ENCODE peak calls at places on chromosomes 16 and 17, in ten cellular contexts. Y is astrocyte, K is IMR-90, X is fibroblast of villous mesenchyme, Z is astrocyte of the spinal cord, L is suprapubic skin, B is AG04449, W is sigmoid colon, E is cardiac fibroblast, Q is tibial artery. I is an unnamed sample.

GRCh38 chr17:78409191-78409621 is 30.8 kb downstream of the PGS1 start:
- DNase-seq in W (no peak), B (no peak), Q (no peak), Z (no peak), E (no peak), L (no peak), Y (no peak), X (no peak), K (no peak), I (no peak)

GRCh38 chr16:23709536-23709935 is 3.5 kb downstream of the ERN2 start:
- DNase-seq in E (no peak), B (no peak), Z (no peak), X (no peak), Y (no peak), L (no peak), K (no peak), W (no peak), Q (no peak), I (no peak)

GRCh38 chr16:21277927-21278706 is at the start of gene CRYM:
- DNase-seq in W (peak), E (peak), K (no peak), X (no peak), Q (peak), Y (no peak), L (no peak), B (no peak), Z (peak), I (no peak)

GRCh38 chr17:394718-395095 is 42.1 kb upstream of the RPH3AL start:
- DNase-seq in Y (no peak), L (no peak), Z (no peak), W (no peak), E (no peak), K (no peak), Q (no peak), B (no peak), X (no peak), I (no peak)

GRCh38 chr17:78883090-78883532 is 19.9 kb downstream of the CEP295NL start:
- DNase-seq in B (peak), E (peak), X (peak), L (peak), Z (peak), Q (peak), K (peak), Y (peak), W (peak), I (peak)

GRCh38 chr16:88893127-88893968 is 26.9 kb upstream of the PABPN1L start:
- DNase-seq in E (no peak), W (no peak), X (no peak), Q (no peak), B (no peak), Y (no peak), K (no peak), Z (no peak), L (no peak), I (no peak)

GRCh38 chr16:82281544-82281943 is 111.5 kb upstream of the MPHOSPH6 start:
- DNase-seq in B (no peak), L (no peak), X (no peak), Z (no peak), Q (no peak), W (no peak), E (no peak), K (no peak), Y (peak), I (peak)

GRCh38 chr16:83969771-83970429 is 1.9 kb downstream of the NECAB2 start:
- DNase-seq in Z (no peak), W (no peak), L (no peak), K (no peak), Q (no peak), X (no peak), B (no peak), Y (no peak), E (no peak), I (no peak)

GRCh38 chr17:78355045-78355641 is 4.7 kb downstream of the SOCS3 start:
- DNase-seq in B (no peak), Q (no peak), Z (peak), L (no peak), W (no peak), K (no peak), Y (no peak), E (no peak), X (no peak), I (no peak)

GRCh38 chr17:17416400-17417360 is 60.1 kb upstream of the MED9 start:
- DNase-seq in B (no peak), W (peak), Q (peak), Y (peak), E (peak), Z (peak), X (peak), L (no peak), K (peak), I (peak)

GRCh38 chr16:48444574-48444973 is 59.4 kb upstream of the SIAH1 start:
- DNase-seq in L (no peak), Y (peak), X (peak), Q (no peak), K (peak), Z (peak), B (no peak), W (peak), E (peak), I (peak)

GRCh38 chr17:78808106-78808635 is 26.1 kb upstream of the CYTH1 start:
- DNase-seq in Y (no peak), L (no peak), E (peak), K (peak), Q (no peak), Z (no peak), B (no peak), X (peak), W (no peak), I (peak)

GRCh38 chr17:27543958-27544349 is 87.0 kb upstream of the LGALS9 start:
- DNase-seq in L (no peak), X (no peak), Q (no peak), W (no peak), E (no peak), K (no peak), Z (no peak), Y (no peak), B (no peak), I (no peak)

GRCh38 chr17:1030684-1031557 is 34.0 kb downstream of the TIMM22 start:
- DNase-seq in E (no peak), X (no peak), B (no peak), K (no peak), L (no peak), Q (peak), Z (no peak), W (peak), Y (no peak), I (peak)

GRCh38 chr17:7060165-7060890 is 16.4 kb upstream of the SLC16A11 start:
- DNase-seq in Q (no peak), Z (peak), K (peak), L (no peak), E (peak), W (no peak), Y (peak), X (peak), B (no peak), I (no peak)

GRCh38 chr17:10266477-10266876 is 68.1 kb upstream of the GAS7 start:
- DNase-seq in K (no peak), Y (no peak), Z (no peak), X (no peak), L (no peak), E (no peak), B (no peak), W (no peak), Q (no peak), I (peak)

GRCh38 chr16:53817812-53818211 is 113.9 kb downstream of the FTO start:
- DNase-seq in Z (peak), L (no peak), K (peak), E (peak), Q (no peak), B (no peak), W (no peak), Y (peak), X (peak), I (peak)

GRCh38 chr17:42819939-42820535 is 4.0 kb downstream of the BECN1 start:
- DNase-seq in B (no peak), K (peak), Q (no peak), E (peak), Z (peak), W (no peak), Y (no peak), X (peak), L (no peak), I (peak)

GRCh38 chr17:35786941-35787432 is 8.5 kb downstream of the MMP28 start:
- DNase-seq in K (peak), Z (no peak), E (peak), W (peak), L (no peak), Y (no peak), Q (peak), B (no peak), X (peak), I (no peak)

GRCh38 chr16:53061256-53061655 is 6.5 kb downstream of the CHD9 start:
- DNase-seq in W (no peak), Y (no peak), Q (no peak), L (no peak), Z (no peak), K (no peak), E (no peak), X (no peak), B (no peak), I (no peak)

GRCh38 chr16:19829844-19830703 is 54.6 kb downstream of the GPRC5B start:
- DNase-seq in K (no peak), E (no peak), B (no peak), Q (no peak), L (no peak), Y (no peak), Z (no peak), W (peak), X (no peak), I (no peak)

GRCh38 chr16:27235055-27235937 is 32.0 kb downstream of the KDM8 start:
- DNase-seq in L (peak), B (peak), X (peak), E (peak), Z (peak), K (peak), W (peak), Y (peak), Q (peak), I (peak)

GRCh38 chr17:9189870-9190269 is 168.6 kb downstream of the NTN1 start:
- DNase-seq in Y (no peak), L (no peak), X (no peak), K (no peak), Z (no peak), E (no peak), B (no peak), Q (no peak), W (no peak), I (no peak)

GRCh38 chr17:10155334-10156081 is 42.9 kb downstream of the GAS7 start:
- DNase-seq in L (no peak), K (peak), B (no peak), Z (no peak), X (no peak), W (no peak), E (no peak), Y (no peak), Q (no peak), I (peak)

GRCh38 chr16:68264128-68265077 is at the start of gene SLC7A6:
- DNase-seq in E (peak), B (no peak), L (peak), K (peak), Q (peak), X (peak), Y (peak), W (peak), Z (peak), I (peak)

GRCh38 chr16:72467157-72467759 is 295.3 kb upstream of the PMFBP1 start:
- DNase-seq in W (no peak), X (peak), L (no peak), B (peak), E (peak), Q (no peak), Z (peak), Y (no peak), K (peak), I (peak)

GRCh38 chr17:7992924-7993323 is 9.5 kb upstream of the GUCY2D start:
- DNase-seq in K (no peak), E (no peak), Y (no peak), L (no peak), W (peak), Z (no peak), X (no peak), Q (peak), B (no peak), I (no peak)

GRCh38 chr16:85965125-85965524 is 66.2 kb downstream of the IRF8 start:
- DNase-seq in E (no peak), Q (no peak), Z (no peak), L (no peak), K (no peak), Y (no peak), B (no peak), W (no peak), X (no peak), I (no peak)

GRCh38 chr17:64196626-64197025 is 66.4 kb downstream of the TEX2 start:
- DNase-seq in W (no peak), Q (no peak), X (peak), K (peak), B (peak), L (no peak), Y (peak), Z (peak), E (peak), I (peak)

GRCh38 chr17:4706121-4706520 is 2.2 kb upstream of the PELP1 start:
- DNase-seq in W (no peak), K (peak), X (no peak), Z (no peak), E (peak), B (no peak), L (no peak), Y (peak), Q (no peak), I (peak)

GRCh38 chr16:89383095-89384003 is 107.0 kb downstream of the ANKRD11 start:
- DNase-seq in K (peak), X (peak), E (peak), B (no peak), L (no peak), Y (no peak), Q (no peak), Z (no peak), W (peak), I (no peak)

GRCh38 chr17:69030145-69030544 is 30.6 kb downstream of the ABCA9 start:
- DNase-seq in Z (no peak), K (peak), Q (no peak), Y (no peak), E (no peak), L (no peak), B (no peak), W (no peak), X (no peak), I (peak)

GRCh38 chr17:4230142-4230541 is 33.6 kb downstream of the ANKFY1 start:
- DNase-seq in W (peak), E (peak), Z (peak), X (peak), Q (no peak), K (peak), Y (peak), L (no peak), B (peak), I (peak)

GRCh38 chr16:72956124-72957064 is 91.5 kb downstream of the ZFHX3 start:
- DNase-seq in E (no peak), W (no peak), K (no peak), B (no peak), Z (no peak), Q (peak), L (no peak), X (no peak), Y (no peak), I (peak)

GRCh38 chr17:14699569-14700190 is 398.8 kb downstream of the HS3ST3B1 start:
- DNase-seq in E (no peak), L (no peak), W (no peak), Q (no peak), B (no peak), Y (no peak), Z (no peak), X (no peak), K (no peak), I (no peak)

GRCh38 chr16:65910291-65910690 is 456.2 kb upstream of the CDH5 start:
- DNase-seq in B (no peak), Z (no peak), W (no peak), X (no peak), E (no peak), Y (no peak), Q (no peak), K (no peak), L (no peak), I (no peak)
- H3K4me3 ChIP-seq in B (no peak), Z (no peak), W (no peak), X (no peak), E (no peak), Y (no peak), Q (no peak), K (no peak), L (no peak), I (no peak)

DNA sequence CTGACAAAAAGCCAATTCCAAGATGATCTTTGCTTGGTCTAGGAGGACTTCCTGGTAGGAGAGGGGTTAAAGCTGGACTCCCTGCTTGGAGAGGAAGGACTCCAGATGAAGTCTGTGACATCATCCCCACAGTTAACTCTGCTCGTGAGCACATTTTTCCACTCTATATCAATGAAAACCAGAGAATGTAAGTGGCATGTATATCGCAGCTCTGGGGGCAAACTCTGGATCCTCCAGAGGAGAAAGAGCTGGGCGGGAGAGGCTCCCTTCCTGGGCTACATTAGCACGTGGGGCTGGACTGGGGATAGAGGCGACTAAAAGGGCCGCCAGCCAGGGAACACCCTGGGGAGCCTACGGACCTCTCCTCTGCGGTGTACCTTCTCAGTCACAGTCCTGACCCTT is 34.1 kb downstream of the HIC1 start:
- DNase-seq in K (peak), L (no peak), E (peak), B (no peak), Q (no peak), Z (peak), Y (peak), W (no peak), X (peak), I (peak)
- TF ChIP-seq CTCF in K (no peak), L (no peak), E (no peak), B (no peak), Q (no peak), Z (no peak), Y (no peak), W (no peak), X (no peak), I (no peak)

GRCh38 chr17:82103588-82104451 is 5.8 kb upstream of the FASN start:
- DNase-seq in E (peak), W (peak), X (peak), K (no peak), Y (no peak), B (no peak), Q (peak), Z (no peak), L (peak), I (no peak)

GRCh38 chr17:82104797-82105416 is 6.9 kb upstream of the FASN start:
- DNase-seq in X (no peak), Y (no peak), K (no peak), L (no peak), E (no peak), Q (no peak), W (no peak), B (no peak), Z (no peak), I (no peak)

GRCh38 chr17:82105882-82106696 is 8.1 kb upstream of the FASN start:
- DNase-seq in E (peak), L (peak), W (peak), B (no peak), Y (no peak), Z (peak), K (peak), X (peak), Q (no peak), I (peak)

GRCh38 chr17:82106697-82107305 is 8.8 kb upstream of the FASN start:
- DNase-seq in B (no peak), K (no peak), Y (no peak), E (no peak), X (no peak), Z (no peak), Q (peak), W (peak), L (no peak), I (no peak)

GRCh38 chr17:82105417-82105881 is 7.4 kb upstream of the FASN start:
- DNase-seq in Z (no peak), K (no peak), Y (no peak), X (no peak), W (peak), Q (no peak), B (no peak), L (no peak), E (no peak), I (no peak)
- H3K4me3 ChIP-seq in Z (no peak), K (no peak), Y (no peak), X (no peak), W (no peak), Q (no peak), B (no peak), L (peak), E (no peak), I (no peak)

GRCh38 chr17:76405967-76406647 is 21.7 kb downstream of the SPHK1 start:
- DNase-seq in B (no peak), W (no peak), Q (peak), K (peak), L (no peak), Y (no peak), X (no peak), E (peak), Z (no peak), I (no peak)
- TF ChIP-seq CTCF in B (no peak), W (no peak), Q (no peak), K (no peak), L (no peak), Y (no peak), X (no peak), E (no peak), Z (no peak), I (no peak)

GRCh38 chr16:788399-789126 is at the start of gene CHTF18:
- DNase-seq in W (peak), Z (peak), K (peak), X (peak), Q (peak), E (peak), L (peak), Y (peak), B (peak), I (peak)

GRCh38 chr16:787978-788398 is at the start of gene RPUSD1:
- DNase-seq in K (no peak), L (no peak), Z (no peak), W (no peak), B (no peak), E (no peak), X (no peak), Y (no peak), Q (no peak), I (no peak)

GRCh38 chr16:791131-791530 is 2.7 kb downstream of the CHTF18 start:
- DNase-seq in L (no peak), Y (no peak), B (no peak), W (no peak), Z (no peak), Q (no peak), X (no peak), E (no peak), K (no peak), I (no peak)

GRCh38 chr16:790086-790485 is 1.7 kb downstream of the CHTF18 start:
- DNase-seq in K (no peak), L (no peak), E (no peak), X (no peak), W (no peak), Y (no peak), Z (no peak), B (no peak), Q (no peak), I (no peak)

GRCh38 chr16:789451-789850 is 1.0 kb downstream of the CHTF18 start:
- DNase-seq in E (no peak), Y (no peak), L (no peak), K (no peak), X (no peak), Z (no peak), Q (no peak), W (no peak), B (no peak), I (no peak)
- H3K4me3 ChIP-seq in E (no peak), Y (peak), L (peak), K (no peak), X (peak), Z (peak), Q (no peak), W (no peak), B (peak), I (peak)

GRCh38 chr17:39073916-39074315 is 77.5 kb downstream of the PLXDC1 start:
- DNase-seq in Q (no peak), K (no peak), X (no peak), L (no peak), E (no peak), B (no peak), W (no peak), Z (no peak), Y (no peak), I (no peak)

GRCh38 chr17:39079836-39080235 is 71.6 kb downstream of the PLXDC1 start:
- DNase-seq in X (no peak), E (no peak), Z (no peak), B (no peak), W (no peak), Y (no peak), K (no peak), L (no peak), Q (no peak), I (no peak)

GRCh38 chr17:39080416-39081179 is 70.8 kb downstream of the PLXDC1 start:
- DNase-seq in Z (no peak), B (no peak), L (no peak), Q (peak), K (peak), X (peak), Y (peak), E (peak), W (peak), I (peak)

GRCh38 chr17:39077252-39077651 is 74.2 kb downstream of the PLXDC1 start:
- DNase-seq in W (no peak), K (no peak), Y (no peak), B (no peak), E (no peak), Z (no peak), X (no peak), Q (no peak), L (no peak), I (no peak)

DNA sequence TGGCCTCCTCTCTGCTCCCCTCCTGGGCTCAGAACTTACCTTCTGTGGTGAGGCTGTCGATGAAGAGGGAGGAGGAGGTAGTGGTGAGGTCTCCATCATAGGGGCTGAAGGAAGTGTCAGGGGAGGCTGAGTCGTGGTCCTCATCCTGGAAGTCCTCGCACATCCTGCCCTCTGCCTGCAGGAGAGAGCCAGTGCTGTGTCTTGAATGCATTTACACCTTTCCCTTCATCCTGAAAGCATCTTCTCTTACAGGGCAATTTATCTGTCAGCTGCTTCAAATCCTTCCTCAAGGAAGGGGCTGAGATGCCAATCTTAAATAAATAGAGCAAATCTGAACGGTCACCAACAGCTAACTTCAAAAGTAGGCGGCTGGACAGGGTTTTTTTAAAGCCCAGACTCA is 73.6 kb downstream of the PLXDC1 start:
- DNase-seq in B (no peak), Y (no peak), Z (no peak), X (no peak), E (no peak), Q (no peak), L (no peak), K (no peak), W (no peak), I (no peak)
- TF ChIP-seq CTCF in B (peak), Y (no peak), Z (peak), X (peak), E (peak), Q (no peak), L (no peak), K (peak), W (no peak), I (no peak)

GRCh38 chr17:51909971-51910370 is 248.5 kb downstream of the CA10 start:
- DNase-seq in E (no peak), W (no peak), X (no peak), Y (no peak), Z (no peak), B (no peak), K (no peak), L (no peak), Q (no peak), I (no peak)
- H3K4me3 ChIP-seq in E (no peak), W (no peak), X (no peak), Y (no peak), Z (no peak), B (no peak), K (no peak), L (no peak), Q (no peak), I (no peak)

I was measured in AG10803.